ENCODE peak calls at places on chromosomes 6 and 20, in nine cellular contexts. X, R, Z, L, K, T, Q, F and W are unnamed samples.

GRCh38 chr6:160790028-160790792 is 88.2 kb downstream of the PLG start:
- DNase-seq in X (no peak), R (no peak), Z (no peak), L (no peak), K (no peak), T (no peak), Q (no peak), F (no peak), W (no peak)

GRCh38 chr20:41101660-41102059 is 35.7 kb upstream of the PLCG1 start:
- DNase-seq in X (no peak), R (no peak), Z (no peak), L (no peak), K (no peak), T (no peak), Q (no peak), F (no peak), W (no peak)

GRCh38 chr20:17609978-17610377 is 40.1 kb downstream of the DSTN start:
- DNase-seq in X (no peak), R (no peak), Z (no peak), L (no peak), K (no peak), T (no peak), Q (no peak), F (no peak), W (no peak)

GRCh38 chr6:135815216-135815615 is 36.3 kb upstream of the PDE7B start:
- DNase-seq in X (no peak), R (no peak), Z (no peak), L (no peak), K (no peak), T (no peak), Q (no peak), F (no peak), W (no peak)

GRCh38 chr6:158031445-158032353 is 50.0 kb downstream of the SYNJ2 start:
- DNase-seq in X (peak; percentile 80), R (peak; percentile 46), Z (peak; percentile 77), L (peak; percentile 80), K (peak; percentile 97), T (no peak), Q (peak; percentile 78), F (peak; percentile 27), W (no peak)

GRCh38 chr20:63320041-63320511 is 27.1 kb downstream of the COL20A1 start:
- DNase-seq in X (no peak), R (no peak), Z (no peak), L (no peak), K (no peak), T (no peak), Q (no peak), F (no peak), W (no peak)

GRCh38 chr6:101826259-101826658 is 432.8 kb downstream of the GRIK2 start:
- DNase-seq in X (no peak), R (no peak), Z (no peak), L (no peak), K (no peak), T (no peak), Q (no peak), F (no peak), W (no peak)

GRCh38 chr6:69801225-69801624 is 4.4 kb upstream of the LMBRD1 start:
- DNase-seq in X (no peak), R (no peak), Z (no peak), L (no peak), K (no peak), T (no peak), Q (no peak), F (no peak), W (no peak)

GRCh38 chr6:30885999-30886896 is 1.9 kb downstream of the DDR1 start:
- DNase-seq in X (no peak), R (peak; percentile 93), Z (peak; percentile 48), L (peak; percentile 94), K (peak; percentile 72), T (no peak), Q (peak; percentile 58), F (no peak), W (peak; percentile 84)

GRCh38 chr20:50784464-50784863 is 10.4 kb upstream of the BCAS4 start:
- DNase-seq in X (no peak), R (peak; percentile 62), Z (no peak), L (no peak), K (no peak), T (no peak), Q (no peak), F (no peak), W (no peak)

GRCh38 chr6:17022604-17023003 is 79.2 kb upstream of the STMND1 start:
- DNase-seq in X (no peak), R (no peak), Z (no peak), L (no peak), K (no peak), T (no peak), Q (no peak), F (no peak), W (no peak)

GRCh38 chr6:116012471-116012949 is 48.2 kb downstream of the FRK start:
- DNase-seq in X (no peak), R (no peak), Z (no peak), L (peak; percentile 62), K (peak; percentile 18), T (no peak), Q (no peak), F (no peak), W (no peak)

GRCh38 chr6:44309092-44309491 is 4.1 kb downstream of the AARS2 start:
- DNase-seq in X (no peak), R (no peak), Z (peak; percentile 43), L (no peak), K (peak; percentile 49), T (no peak), Q (no peak), F (no peak), W (no peak)

DNA sequence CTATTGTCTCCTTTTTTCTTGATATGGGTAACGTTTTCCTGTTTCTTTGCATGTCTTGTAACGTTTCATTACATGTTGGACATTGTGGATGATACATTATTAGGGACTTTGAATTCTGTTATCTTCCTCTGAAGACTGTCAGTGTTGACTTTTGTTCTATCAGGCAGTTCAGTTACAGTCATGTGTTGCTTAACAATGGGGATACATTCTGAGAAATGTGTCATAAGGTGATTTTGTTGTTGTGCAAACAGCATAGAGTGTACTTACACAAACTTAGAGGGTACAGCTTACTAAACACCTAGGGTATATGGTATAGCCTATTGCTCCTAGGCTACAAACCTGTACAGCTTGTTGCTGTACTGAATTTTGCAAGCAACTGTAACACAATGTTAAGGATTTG is 64.7 kb downstream of the AK9 start:
- DNase-seq in X (no peak), R (no peak), Z (no peak), L (peak; percentile 35), K (no peak), T (no peak), Q (no peak), F (no peak), W (no peak)
- H3K4me3 ChIP-seq in X (no peak overlapping the region), R (no peak overlapping the region), Z (no peak overlapping the region), L (no peak overlapping the region), K (no peak overlapping the region), T (no peak overlapping the region), Q (no peak overlapping the region), F (no peak overlapping the region), W (no peak overlapping the region)

DNA sequence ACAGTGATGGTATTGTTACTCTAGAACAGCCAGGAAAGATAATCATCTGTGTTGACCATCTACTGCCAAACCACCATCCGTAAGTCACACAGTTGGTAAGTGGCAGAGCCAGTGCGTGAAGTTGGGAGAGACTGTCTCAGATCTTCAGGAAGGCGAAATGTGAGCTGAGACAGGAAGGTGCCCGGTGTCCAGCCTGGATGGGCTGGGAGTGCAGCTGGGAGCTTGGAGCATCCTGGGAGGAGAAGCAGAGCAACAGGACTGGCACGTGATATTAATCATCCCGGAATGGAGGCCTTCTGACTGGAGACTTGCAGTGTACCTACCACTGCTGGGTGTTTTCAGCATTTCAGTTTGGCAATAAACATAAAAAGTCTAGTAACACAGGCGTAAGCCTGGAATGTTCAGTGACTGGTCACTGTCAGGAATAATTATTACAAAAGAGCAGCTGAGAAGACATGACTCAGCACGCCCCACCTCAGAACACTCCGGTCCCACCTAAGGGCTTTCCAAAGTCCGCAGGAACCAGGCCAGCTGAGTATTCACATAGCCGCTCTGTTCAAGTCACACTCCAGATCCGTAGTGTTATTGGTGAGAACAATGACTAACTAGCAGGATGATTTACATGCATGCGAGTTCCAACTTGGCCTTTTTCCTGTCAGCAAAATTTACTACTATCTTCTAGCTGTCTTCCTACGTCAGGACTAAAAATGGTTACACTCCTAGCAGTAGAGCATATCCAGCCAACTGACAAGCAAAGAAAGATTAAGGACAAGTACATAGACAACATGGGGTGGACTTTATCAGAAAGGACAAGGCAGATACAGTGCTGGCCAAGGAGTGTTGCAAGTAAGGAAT is 45.1 kb upstream of the PNRC1 start:
- DNase-seq in X (peak; percentile 72), R (peak; percentile 77), Z (peak; percentile 78), L (no peak), K (peak; percentile 91), T (peak; percentile 62), Q (peak; percentile 94), F (peak; percentile 84), W (peak; percentile 88)
- H3K4me3 ChIP-seq in X (peak overlapping the region; percentile 9), R (peak overlapping the region; percentile 20), Z (peak overlapping the region; percentile 49), L (no peak overlapping the region), K (no peak overlapping the region), T (no peak overlapping the region), Q (no peak overlapping the region), F (no peak overlapping the region), W (no peak overlapping the region)

DNA sequence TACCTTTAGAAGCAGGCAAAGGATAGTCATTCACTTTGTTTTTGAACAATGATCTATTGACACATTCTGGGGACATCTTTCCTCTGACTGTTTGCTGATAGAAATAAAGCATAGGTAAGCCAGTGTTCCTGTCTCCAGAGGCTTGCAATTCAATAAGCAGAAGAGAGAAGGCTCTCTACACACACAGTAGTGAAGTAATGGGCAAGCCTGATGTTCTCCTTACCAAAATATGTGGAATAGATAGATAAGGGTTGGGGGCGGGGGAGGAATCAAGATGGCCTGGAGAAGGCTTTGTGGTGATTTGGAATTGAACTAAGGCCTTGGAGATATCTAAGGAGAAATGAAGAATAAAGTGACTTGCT is 27.3 kb downstream of the PAQR8 start:
- DNase-seq in X (no peak), R (no peak), Z (no peak), L (no peak), K (no peak), T (no peak), Q (no peak), F (no peak), W (no peak)
- H3K4me3 ChIP-seq in X (no peak overlapping the region), R (no peak overlapping the region), Z (no peak overlapping the region), L (no peak overlapping the region), K (no peak overlapping the region), T (no peak overlapping the region), Q (no peak overlapping the region), F (no peak overlapping the region), W (no peak overlapping the region)

GRCh38 chr6:43248107-43248506 is 4.8 kb downstream of the TTBK1 start:
- DNase-seq in X (no peak), R (no peak), Z (no peak), L (no peak), K (no peak), T (no peak), Q (no peak), F (no peak), W (no peak)
- H3K4me3 ChIP-seq in X (no peak overlapping the region), R (no peak overlapping the region), Z (no peak overlapping the region), L (no peak overlapping the region), K (no peak overlapping the region), T (no peak overlapping the region), Q (no peak overlapping the region), F (no peak overlapping the region), W (no peak overlapping the region)